ENCODE peak calls at places on chromosomes 13 and 19, in six cellular contexts. Z is iPS-NIHi11, C is globus pallidus, P is non-pigmented ciliary epithelial cell, E is ELR, N is H9. O is an unnamed sample.

GRCh38 chr13:38697628-38698333 is 10.9 kb downstream of the FREM2 start:
- DNase-seq in N (no peak), P (no peak), C (no peak), E (peak), Z (no peak), O (no peak)

GRCh38 chr13:98773053-98773452 is 20.6 kb upstream of the SLC15A1 start:
- DNase-seq in P (no peak), C (no peak), N (peak), Z (peak), E (no peak), O (no peak)

GRCh38 chr13:98976338-98976737 is 1.5 kb downstream of the DOCK9 start:
- DNase-seq in E (peak), N (no peak), P (no peak), C (peak), Z (no peak), O (peak)

GRCh38 chr13:74586839-74587238 is 452.6 kb upstream of the KLF12 start:
- DNase-seq in C (no peak), N (no peak), P (no peak), Z (no peak), E (peak), O (no peak)

GRCh38 chr19:918481-919156 is 1.5 kb downstream of the KISS1R start:
- DNase-seq in E (no peak), Z (peak), P (no peak), N (no peak), C (no peak), O (no peak)

GRCh38 chr19:34244611-34245299 is 9.6 kb upstream of the GARRE1 start:
- DNase-seq in E (peak), N (no peak), Z (no peak), P (no peak), C (no peak), O (no peak)

GRCh38 chr19:2289714-2290435 is 7.9 kb upstream of the PEAK3 start:
- DNase-seq in N (no peak), C (no peak), Z (no peak), P (no peak), E (peak), O (no peak)

GRCh38 chr13:74134226-74134776 is at the start of gene KLF12:
- DNase-seq in Z (peak), C (peak), N (peak), E (peak), P (peak), O (peak)

GRCh38 chr13:50829226-50829625 is 14.3 kb downstream of the DLEU7 start:
- DNase-seq in P (no peak), N (no peak), C (no peak), Z (no peak), E (no peak), O (no peak)

GRCh38 chr19:343941-344624 is 513 bp downstream of the MIER2 start:
- DNase-seq in C (peak), E (peak), Z (peak), P (no peak), N (no peak), O (no peak)

GRCh38 chr19:16297575-16298178 is 26.9 kb upstream of the KLF2 start:
- DNase-seq in P (no peak), N (no peak), E (no peak), C (no peak), Z (no peak), O (no peak)

GRCh38 chr13:57787058-57787791 is 155.7 kb downstream of the PCDH17 start:
- DNase-seq in Z (peak), C (no peak), P (no peak), E (no peak), N (peak), O (no peak)

GRCh38 chr19:18120127-18120526 is 22.5 kb downstream of the MAST3 start:
- DNase-seq in Z (no peak), C (no peak), N (no peak), P (no peak), E (no peak), O (no peak)

GRCh38 chr13:109105899-109106298 is 476.5 kb downstream of the MYO16 start:
- DNase-seq in E (peak), Z (no peak), C (no peak), N (no peak), P (no peak), O (no peak)

GRCh38 chr13:74201530-74201929 is 67.3 kb upstream of the KLF12 start:
- DNase-seq in C (no peak), N (no peak), P (no peak), Z (no peak), E (no peak), O (no peak)

O was measured in pons.